ENCODE peak calls at places on chromosomes 4 and X, in seven cellular contexts. Z is endodermal cell; J is GM23338; I is fibroblast of lung; G is bronchial epithelial cell; T is CD4-positive, CD25-positive, alpha-beta regulatory T cell; E is AG04450. V is an unnamed sample.
A peak's percentile ranks its signal among the peaks of the same experiment; 100 is the strongest.

GRCh38 chr4:183987987-183988392 is 82.9 kb downstream of the STOX2 start:
- DNase-seq in T (no peak), J (peak; percentile 35), Z (peak; percentile 79), E (peak; percentile 66), G (peak; percentile 96), I (peak; percentile 97), V (peak; percentile 88)

GRCh38 chrX:49876750-49877149 is 2.5 kb upstream of the USP27X start:
- DNase-seq in I (peak; percentile 7), T (peak; percentile 37), J (peak; percentile 51), G (peak; percentile 31), Z (peak; percentile 50), E (no peak), V (no peak)

GRCh38 chrX:39152106-39152649 is 350.9 kb downstream of the MID1IP1 start:
- DNase-seq in T (no peak), Z (peak; percentile 94), E (no peak), J (peak; percentile 62), G (no peak), I (no peak), V (no peak)

GRCh38 chrX:721354-721753 is 90.8 kb downstream of the SHOX start:
- DNase-seq in Z (peak; percentile 22), J (no peak), E (no peak), G (no peak), T (peak; percentile 16), I (no peak), V (no peak)

GRCh38 chr4:113943863-113944262 is 35.6 kb downstream of the ARSJ start:
- DNase-seq in E (no peak), I (peak; percentile 87), T (no peak), Z (no peak), J (no peak), G (no peak), V (no peak)

GRCh38 chr4:113881256-113881655 is 98.2 kb downstream of the ARSJ start:
- DNase-seq in E (peak; percentile 11), T (no peak), I (peak; percentile 56), Z (no peak), J (no peak), G (peak; percentile 53), V (no peak)

GRCh38 chr4:17545374-17546140 is 30.6 kb downstream of the CLRN2 start:
- DNase-seq in E (no peak), I (no peak), J (no peak), G (no peak), T (no peak), Z (no peak), V (no peak)

GRCh38 chr4:36332023-36332781 is 50.8 kb downstream of the DTHD1 start:
- DNase-seq in E (no peak), T (no peak), G (no peak), Z (no peak), J (peak; percentile 15), I (peak; percentile 25), V (no peak)

GRCh38 chr4:184382189-184382846 is 92.0 kb downstream of the IRF2 start:
- DNase-seq in E (no peak), T (no peak), Z (peak; percentile 53), J (no peak), G (no peak), I (no peak), V (no peak)

GRCh38 chrX:69128573-69128972 is 36.7 kb downstream of the PJA1 start:
- DNase-seq in E (no peak), Z (peak; percentile 79), G (no peak), I (peak; percentile 40), T (no peak), J (peak; percentile 50), V (no peak)

GRCh38 chrX:153646620-153647373 is at the start of gene DUSP9:
- DNase-seq in T (no peak), J (peak; percentile 66), E (no peak), Z (peak; percentile 91), G (peak; percentile 25), I (peak; percentile 21), V (no peak)

GRCh38 chr4:157997296-157997695 is 175.5 kb downstream of the GASK1B start:
- DNase-seq in J (no peak), Z (no peak), I (no peak), T (no peak), E (no peak), G (no peak), V (no peak)

GRCh38 chr4:76301068-76301774 is 5.3 kb upstream of the STBD1 start:
- DNase-seq in I (peak; percentile 91), T (no peak), G (peak; percentile 94), E (peak; percentile 33), J (no peak), Z (no peak), V (peak; percentile 88)

GRCh38 chr4:156971623-156972369 is at the start of gene PDGFC:
- DNase-seq in E (no peak), I (peak; percentile 84), G (no peak), J (peak; percentile 85), T (no peak), Z (peak; percentile 93), V (no peak)

GRCh38 chr4:186345184-186345583 is 79.2 kb downstream of the F11 start:
- DNase-seq in J (peak; percentile 79), Z (peak; percentile 48), T (no peak), E (no peak), I (no peak), G (no peak), V (no peak)

GRCh38 chr4:186342582-186342981 is 76.6 kb downstream of the F11 start:
- DNase-seq in E (no peak), Z (no peak), G (peak; percentile 62), J (no peak), T (no peak), I (peak; percentile 1), V (no peak)

GRCh38 chr4:186347743-186348142 is 81.8 kb downstream of the F11 start:
- DNase-seq in E (no peak), J (peak; percentile 21), T (no peak), Z (no peak), G (no peak), I (no peak), V (no peak)

GRCh38 chr4:186351672-186352194 is 85.7 kb downstream of the F11 start:
- DNase-seq in T (no peak), E (no peak), I (no peak), Z (no peak), J (no peak), G (no peak), V (no peak)

DNA sequence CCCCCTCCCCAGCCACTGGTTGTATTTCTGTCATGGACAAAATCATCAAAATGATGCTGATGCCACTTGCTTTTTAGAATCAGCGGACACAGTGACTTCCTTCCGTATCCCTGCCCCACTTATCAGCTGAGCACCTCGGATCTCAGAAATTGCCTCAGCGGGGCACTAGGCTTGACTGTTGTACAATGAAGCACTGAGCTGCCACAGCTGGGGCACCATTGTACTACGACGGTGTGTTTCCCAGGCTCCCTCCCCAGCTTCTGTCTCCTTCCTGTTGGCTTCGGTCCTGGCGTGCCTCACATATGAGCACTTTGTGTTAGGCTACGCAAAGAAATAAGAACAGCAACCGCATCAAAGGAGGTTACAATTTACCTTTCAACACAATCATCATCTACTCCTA is 82.4 kb downstream of the F11 start:
- DNase-seq in I (no peak), G (no peak), Z (no peak), T (no peak), E (no peak), J (no peak), V (no peak)
- H3K27me3 ChIP-seq in I (no peaks in the 10 kb centered on the region), G (no peaks in the 10 kb centered on the region), Z (peaks cover 16% of the 10 kb centered on the region), T (no peaks in the 10 kb centered on the region), E (no peaks in the 10 kb centered on the region), J (peaks cover 55% of the 10 kb centered on the region), V (no peaks in the 10 kb centered on the region)

DNA sequence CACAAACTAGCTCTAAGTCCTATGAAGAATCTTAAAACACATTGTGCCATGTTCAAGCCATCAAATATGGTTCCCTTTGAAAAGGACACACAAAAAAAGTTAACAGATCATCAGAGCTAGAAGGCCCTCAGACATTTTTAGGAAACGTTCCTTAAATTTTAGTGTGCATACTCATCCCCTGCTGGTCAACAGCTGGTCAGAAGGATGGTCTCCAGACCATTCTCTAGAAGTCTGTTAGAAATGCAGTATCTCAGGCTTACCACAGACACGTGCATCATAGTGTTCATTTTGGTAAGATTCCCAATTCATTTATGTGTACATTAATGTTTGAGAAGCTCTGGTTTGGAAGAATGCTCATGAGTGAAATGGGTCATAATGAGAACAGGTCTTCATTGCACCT is 523.1 kb downstream of the INPP4B start:
- DNase-seq in J (no peak), G (no peak), Z (no peak), E (no peak), T (no peak), I (no peak), V (no peak)
- H3K27me3 ChIP-seq in J (no peaks in the 10 kb centered on the region), G (no peaks in the 10 kb centered on the region), Z (no peaks in the 10 kb centered on the region), E (no peaks in the 10 kb centered on the region), T (no peaks in the 10 kb centered on the region), I (no peaks in the 10 kb centered on the region), V (no peaks in the 10 kb centered on the region)

GRCh38 chr4:1060646-1061371 is 49.4 kb downstream of the FGFRL1 start:
- DNase-seq in E (no peak), T (no peak), J (no peak), G (no peak), Z (peak; percentile 20), I (no peak), V (no peak)

GRCh38 chr4:1061372-1061700 is 49.9 kb downstream of the FGFRL1 start:
- DNase-seq in T (no peak), E (no peak), J (no peak), I (no peak), G (no peak), Z (no peak), V (no peak)

GRCh38 chr4:1061747-1062146 is 50.3 kb downstream of the FGFRL1 start:
- DNase-seq in Z (no peak), T (no peak), E (no peak), J (no peak), I (no peak), G (no peak), V (no peak)

GRCh38 chr4:1058997-1059665 is 47.7 kb downstream of the FGFRL1 start:
- DNase-seq in G (no peak), J (no peak), E (no peak), Z (peak; percentile 49), I (no peak), T (no peak), V (no peak)

DNA sequence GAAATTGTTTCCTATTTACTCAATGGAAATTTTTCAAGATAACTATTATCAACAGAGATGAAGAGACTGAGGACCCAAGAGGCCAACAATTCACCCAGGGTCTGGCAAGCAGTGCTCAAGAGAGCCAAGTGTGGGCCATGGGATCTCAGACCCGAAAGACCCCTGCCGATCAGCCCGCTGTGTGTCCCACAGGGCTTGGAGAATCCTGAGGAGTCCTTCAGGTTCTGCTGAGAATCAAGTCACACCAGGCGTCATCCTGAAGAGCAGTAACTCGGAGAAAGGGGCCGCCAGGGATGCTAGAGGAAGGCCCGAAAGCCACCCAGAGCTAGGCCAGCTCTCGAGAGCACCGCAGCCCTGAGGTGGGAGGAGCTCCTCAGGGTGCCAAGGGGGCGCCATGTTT is 48.7 kb downstream of the FGFRL1 start:
- DNase-seq in T (no peak), E (no peak), I (no peak), Z (peak; percentile 32), J (no peak), G (no peak), V (no peak)
- H3K27me3 ChIP-seq in T (peaks cover 9% of the 10 kb centered on the region), E (peaks cover 63% of the 10 kb centered on the region), I (peaks cover 39% of the 10 kb centered on the region), Z (peaks cover 84% of the 10 kb centered on the region), J (no peaks in the 10 kb centered on the region), G (peaks cover 16% of the 10 kb centered on the region), V (peaks cover 61% of the 10 kb centered on the region)

GRCh38 chrX:78960888-78961287 is 15.7 kb downstream of the P2RY10 start:
- DNase-seq in J (no peak), G (no peak), I (no peak), T (no peak), Z (no peak), E (no peak), V (no peak)
- H3K27me3 ChIP-seq in J (no peaks in the 10 kb centered on the region), G (no peaks in the 10 kb centered on the region), I (no peaks in the 10 kb centered on the region), T (no peaks in the 10 kb centered on the region), Z (no peaks in the 10 kb centered on the region), E (no peaks in the 10 kb centered on the region), V (no peaks in the 10 kb centered on the region)

GRCh38 chr4:87118826-87119225 is 101.6 kb downstream of the KLHL8 start:
- DNase-seq in T (no peak), J (peak; percentile 44), Z (peak; percentile 63), G (peak; percentile 47), E (peak; percentile 76), I (peak; percentile 89), V (no peak)
- H3K27me3 ChIP-seq in T (no peaks in the 10 kb centered on the region), J (no peaks in the 10 kb centered on the region), Z (no peaks in the 10 kb centered on the region), G (no peaks in the 10 kb centered on the region), E (no peaks in the 10 kb centered on the region), I (no peaks in the 10 kb centered on the region), V (no peaks in the 10 kb centered on the region)

V was measured in kidney epithelial cell.